ENCODE peak calls at places on chromosomes 13 and 19, in seven cellular contexts. F is mesendoderm, G is neuronal stem cell, A is trophoblast cell, B is H9, T is mesenchymal stem cell, N is H1. C is an unnamed sample.

GRCh38 chr13:54210397-54211050 is 1181.9 kb downstream of the OLFM4 start:
- DNase-seq in F (peak; percentile 68), G (no peak), A (peak; percentile 31), B (no peak), T (no peak), N (no peak), C (no peak)

GRCh38 chr13:83780201-83780600 is 102.1 kb downstream of the SLITRK1 start:
- DNase-seq in F (peak; percentile 82), G (no peak), A (no peak), B (peak; percentile 56), T (peak; percentile 33), N (no peak), C (peak; percentile 15)

GRCh38 chr19:49666120-49666444 is 349 bp downstream of the BCL2L12 start:
- DNase-seq in F (no peak), G (no peak), A (no peak), B (no peak), T (no peak), N (no peak), C (no peak)

GRCh38 chr19:46697142-46697960 is 19.6 kb downstream of the PRKD2 start:
- DNase-seq in F (peak; percentile 98), G (peak; percentile 89), A (peak; percentile 77), B (peak; percentile 99), T (peak; percentile 88), N (peak; percentile 99), C (peak; percentile 49)

GRCh38 chr19:501646-502045 is 5.4 kb downstream of the MADCAM1 start:
- DNase-seq in F (no peak), G (no peak), A (no peak), B (peak; percentile 27), T (no peak), N (no peak), C (no peak)

GRCh38 chr19:56639217-56639616 is 3.7 kb upstream of the SMIM17 start:
- DNase-seq in F (peak; percentile 63), G (peak; percentile 53), A (peak; percentile 13), B (no peak), T (peak; percentile 5), N (no peak), C (peak; percentile 3)

GRCh38 chr13:67416047-67416925 is 186.2 kb upstream of the PCDH9 start:
- DNase-seq in F (peak; percentile 74), G (peak; percentile 6), A (no peak), B (peak; percentile 81), T (peak; percentile 38), N (peak; percentile 84), C (peak; percentile 29)

GRCh38 chr13:28753208-28753892 is 34.6 kb upstream of the SLC46A3 start:
- DNase-seq in F (peak; percentile 97), G (no peak), A (peak; percentile 84), B (peak; percentile 79), T (peak; percentile 92), N (peak; percentile 50), C (peak; percentile 91)

GRCh38 chr13:46006688-46007452 is 45.7 kb downstream of the ZC3H13 start:
- DNase-seq in F (no peak), G (no peak), A (no peak), B (no peak), T (no peak), N (no peak), C (peak; percentile 4)

GRCh38 chr13:112705286-112705685 is 15.4 kb downstream of the ATP11A start:
- DNase-seq in F (no peak), G (no peak), A (no peak), B (peak; percentile 24), T (no peak), N (no peak), C (no peak)

GRCh38 chr19:18310118-18310909 is 12.6 kb downstream of the LSM4 start:
- DNase-seq in F (no peak), G (no peak), A (no peak), B (no peak), T (no peak), N (no peak), C (no peak)

GRCh38 chr19:44855606-44856005 is 9.5 kb downstream of the NECTIN2 start:
- DNase-seq in F (no peak), G (no peak), A (no peak), B (no peak), T (no peak), N (no peak), C (no peak)

GRCh38 chr19:42226886-42227285 is 6.8 kb downstream of the ZNF526 start:
- DNase-seq in F (no peak), G (no peak), A (no peak), B (no peak), T (no peak), N (no peak), C (peak; percentile 50)

GRCh38 chr19:4455742-4456565 is 1.6 kb downstream of the UBXN6 start:
- DNase-seq in F (peak; percentile 30), G (no peak), A (no peak), B (no peak), T (peak; percentile 63), N (no peak), C (peak; percentile 84)

GRCh38 chr13:33994198-33994597 is 176.2 kb downstream of the RFC3 start:
- DNase-seq in F (no peak), G (no peak), A (no peak), B (no peak), T (no peak), N (no peak), C (no peak)

GRCh38 chr19:35932291-35932936 is 3.8 kb upstream of the LRFN3 start:
- DNase-seq in F (no peak), G (no peak), A (no peak), B (no peak), T (no peak), N (no peak), C (no peak)

GRCh38 chr13:70732611-70733010 is 624.4 kb upstream of the KLHL1 start:
- DNase-seq in F (no peak), G (no peak), A (no peak), B (no peak), T (no peak), N (no peak), C (no peak)

GRCh38 chr13:113499936-113500335 is 9.4 kb upstream of the DCUN1D2 start:
- DNase-seq in F (no peak), G (no peak), A (no peak), B (no peak), T (peak; percentile 9), N (no peak), C (peak; percentile 82)

GRCh38 chr13:53405616-53406015 is 377.0 kb downstream of the OLFM4 start:
- DNase-seq in F (peak; percentile 69), G (peak; percentile 30), A (no peak), B (peak; percentile 76), T (no peak), N (peak; percentile 51), C (no peak)

GRCh38 chr19:55581145-55581827 is 638 bp upstream of the ZNF579 start:
- DNase-seq in F (peak; percentile 56), G (no peak), A (no peak), B (peak; percentile 63), T (peak; percentile 12), N (peak; percentile 75), C (no peak)

GRCh38 chr19:17572640-17573039 is 17.2 kb downstream of the COLGALT1 start:
- DNase-seq in F (no peak), G (no peak), A (no peak), B (no peak), T (no peak), N (no peak), C (no peak)

GRCh38 chr19:41626877-41627276 is at the start of gene CEACAM4:
- DNase-seq in F (no peak), G (no peak), A (no peak), B (peak; percentile 13), T (no peak), N (no peak), C (no peak)

GRCh38 chr19:42088471-42089190 is 12.7 kb downstream of the ZNF574 start:
- DNase-seq in F (no peak), G (no peak), A (no peak), B (no peak), T (peak; percentile 79), N (no peak), C (peak; percentile 81)

DNA sequence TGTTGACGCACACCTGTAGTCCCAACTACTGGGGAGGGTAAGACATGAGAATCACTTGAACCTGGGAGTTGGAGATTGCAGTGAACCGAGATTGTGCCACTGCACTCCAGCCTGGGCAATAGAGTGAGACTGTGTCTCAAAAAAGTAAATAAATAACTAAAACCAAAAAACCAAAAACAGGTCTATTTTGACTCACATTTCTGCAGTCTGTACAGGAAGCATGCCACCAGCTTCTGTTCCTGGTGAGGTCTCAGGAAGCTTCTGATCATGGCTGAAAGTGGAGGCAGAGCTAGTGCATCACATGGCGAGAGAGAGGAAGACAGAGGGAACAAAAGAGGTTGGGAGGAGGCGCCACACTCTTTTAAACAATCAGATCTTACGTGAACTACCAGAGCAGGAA is 142.5 kb downstream of the ITGBL1 start:
- DNase-seq in F (no peak), G (no peak), A (no peak), B (no peak), T (no peak), N (no peak), C (no peak)
- H3K23ac ChIP-seq in F (no peak overlapping the region), G (no peak overlapping the region), A (no peak overlapping the region), B (no peak overlapping the region), T (no peak overlapping the region), N (no peak overlapping the region), C (no peak overlapping the region)

DNA sequence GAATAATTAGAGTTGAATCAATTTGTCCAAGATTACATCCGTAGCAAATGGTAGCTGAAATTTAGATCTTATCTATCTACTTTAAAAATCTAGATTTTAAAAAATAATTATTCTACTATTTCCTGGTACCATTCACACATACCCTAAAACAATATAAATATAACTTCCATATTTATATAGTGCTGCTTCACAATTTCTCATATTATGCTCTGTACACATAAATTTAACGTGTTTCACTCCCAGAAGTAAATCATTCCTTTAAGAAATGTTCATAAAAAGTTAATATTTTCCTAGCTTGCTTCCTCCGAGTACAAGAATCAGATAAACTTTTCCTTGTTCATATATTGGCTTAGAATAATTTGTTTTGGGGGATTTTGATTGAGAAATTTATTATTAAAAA is 857.0 kb upstream of the SPRY2 start:
- DNase-seq in F (no peak), G (no peak), A (no peak), B (no peak), T (no peak), N (no peak), C (no peak)
- H3K23ac ChIP-seq in F (no peak overlapping the region), G (no peak overlapping the region), A (no peak overlapping the region), B (no peak overlapping the region), T (no peak overlapping the region), N (no peak overlapping the region), C (no peak overlapping the region)

GRCh38 chr13:32472194-32472621 is 44.3 kb upstream of the N4BP2L1 start:
- DNase-seq in F (no peak), G (no peak), A (no peak), B (no peak), T (no peak), N (no peak), C (no peak)

GRCh38 chr13:32476892-32477291 is 49.0 kb upstream of the N4BP2L1 start:
- DNase-seq in F (no peak), G (no peak), A (no peak), B (no peak), T (no peak), N (no peak), C (no peak)

GRCh38 chr13:32473650-32474049 is 45.7 kb upstream of the N4BP2L1 start:
- DNase-seq in F (peak; percentile 59), G (no peak), A (no peak), B (no peak), T (no peak), N (no peak), C (no peak)

GRCh38 chr13:32476021-32476731 is 48.2 kb upstream of the N4BP2L1 start:
- DNase-seq in F (no peak), G (no peak), A (peak; percentile 30), B (no peak), T (no peak), N (no peak), C (no peak)

GRCh38 chr13:32475403-32475802 is 47.5 kb upstream of the N4BP2L1 start:
- DNase-seq in F (no peak), G (no peak), A (no peak), B (no peak), T (no peak), N (no peak), C (no peak)
- H3K23ac ChIP-seq in F (no peak overlapping the region), G (no peak overlapping the region), A (no peak overlapping the region), B (no peak overlapping the region), T (no peak overlapping the region), N (no peak overlapping the region), C (no peak overlapping the region)

GRCh38 chr13:26377038-26377437 is 123.1 kb downstream of the CDK8 start:
- DNase-seq in F (peak; percentile 80), G (peak; percentile 8), A (no peak), B (peak; percentile 52), T (peak; percentile 32), N (peak; percentile 59), C (peak; percentile 3)
- H3K23ac ChIP-seq in F (no peak overlapping the region), G (no peak overlapping the region), A (no peak overlapping the region), B (no peak overlapping the region), T (no peak overlapping the region), N (no peak overlapping the region), C (no peak overlapping the region)

C was measured in IMR-90.